ENCODE peak calls at places on chromosomes 7 and 10, in ten cellular contexts. One of them, this sample, is unnamed. For H3K4me1, the result is how much of the 10 kb centered on the place peaks cover.

GRCh38 chr10:90787906-90788491 is 69.8 kb downstream of the HTR7 start:
- DNase-seq in IMR-90: peak
- DNase-seq in H9: peak
- DNase-seq in colonic mucosa: peak
- DNase-seq in heart right ventricle: no peak
- DNase-seq in HepG2: peak
- DNase-seq in A549: peak
- DNase-seq in HCT116: peak
- DNase-seq in lower lobe of right lung: no peak
- DNase-seq in suprapubic skin: no peak
- DNase-seq in this sample: peak

GRCh38 chr7:37079420-37079819 is 355.1 kb upstream of the AOAH start:
- DNase-seq in IMR-90: no peak
- DNase-seq in H9: no peak
- DNase-seq in colonic mucosa: no peak
- DNase-seq in heart right ventricle: no peak
- DNase-seq in HepG2: no peak
- DNase-seq in A549: no peak
- DNase-seq in HCT116: no peak
- DNase-seq in lower lobe of right lung: no peak
- DNase-seq in suprapubic skin: no peak
- DNase-seq in this sample: no peak

GRCh38 chr7:97835296-97836138 is 36.7 kb downstream of the ASNS start:
- DNase-seq in IMR-90: peak
- DNase-seq in H9: peak
- DNase-seq in colonic mucosa: peak
- DNase-seq in heart right ventricle: peak
- DNase-seq in HepG2: peak
- DNase-seq in A549: peak
- DNase-seq in HCT116: peak
- DNase-seq in lower lobe of right lung: peak
- DNase-seq in suprapubic skin: no peak
- DNase-seq in this sample: no peak

GRCh38 chr7:30662431-30662939 is 19.8 kb downstream of the CRHR2 start:
- DNase-seq in IMR-90: no peak
- DNase-seq in H9: no peak
- DNase-seq in colonic mucosa: no peak
- DNase-seq in heart right ventricle: no peak
- DNase-seq in HepG2: no peak
- DNase-seq in A549: no peak
- DNase-seq in HCT116: no peak
- DNase-seq in lower lobe of right lung: no peak
- DNase-seq in suprapubic skin: no peak
- DNase-seq in this sample: no peak

GRCh38 chr7:139603282-139603681 is 79.8 kb downstream of the CLEC2L start:
- DNase-seq in IMR-90: no peak
- DNase-seq in H9: no peak
- DNase-seq in colonic mucosa: no peak
- DNase-seq in heart right ventricle: no peak
- DNase-seq in HepG2: no peak
- DNase-seq in A549: no peak
- DNase-seq in HCT116: no peak
- DNase-seq in lower lobe of right lung: no peak
- DNase-seq in suprapubic skin: no peak
- DNase-seq in this sample: no peak

GRCh38 chr7:56605146-56605545 is 488.9 kb upstream of the NUPR2 start:
- DNase-seq in IMR-90: no peak
- DNase-seq in H9: no peak
- DNase-seq in colonic mucosa: no peak
- DNase-seq in heart right ventricle: no peak
- DNase-seq in HepG2: no peak
- DNase-seq in A549: no peak
- DNase-seq in HCT116: no peak
- DNase-seq in lower lobe of right lung: no peak
- DNase-seq in suprapubic skin: no peak
- DNase-seq in this sample: no peak

GRCh38 chr10:4820804-4821401 is 5.1 kb upstream of the AKR1E2 start:
- DNase-seq in IMR-90: no peak
- DNase-seq in H9: no peak
- DNase-seq in colonic mucosa: no peak
- DNase-seq in heart right ventricle: no peak
- DNase-seq in HepG2: no peak
- DNase-seq in A549: no peak
- DNase-seq in HCT116: no peak
- DNase-seq in lower lobe of right lung: no peak
- DNase-seq in suprapubic skin: no peak
- DNase-seq in this sample: no peak

GRCh38 chr7:23062452-23062851 is 43.1 kb upstream of the KLHL7 start:
- DNase-seq in IMR-90: peak
- DNase-seq in H9: no peak
- DNase-seq in colonic mucosa: no peak
- DNase-seq in heart right ventricle: no peak
- DNase-seq in HepG2: no peak
- DNase-seq in A549: peak
- DNase-seq in HCT116: no peak
- DNase-seq in lower lobe of right lung: no peak
- DNase-seq in suprapubic skin: no peak
- DNase-seq in this sample: no peak

GRCh38 chr7:100721505-100721812 is 1.2 kb downstream of the EPO start:
- DNase-seq in IMR-90: no peak
- DNase-seq in H9: no peak
- DNase-seq in colonic mucosa: no peak
- DNase-seq in heart right ventricle: no peak
- DNase-seq in HepG2: no peak
- DNase-seq in A549: no peak
- DNase-seq in HCT116: no peak
- DNase-seq in lower lobe of right lung: no peak
- DNase-seq in suprapubic skin: no peak
- DNase-seq in this sample: no peak

GRCh38 chr10:64376169-64376568 is 855.0 kb downstream of the REEP3 start:
- DNase-seq in IMR-90: no peak
- DNase-seq in H9: peak
- DNase-seq in colonic mucosa: no peak
- DNase-seq in heart right ventricle: no peak
- DNase-seq in HepG2: no peak
- DNase-seq in A549: no peak
- DNase-seq in HCT116: no peak
- DNase-seq in lower lobe of right lung: no peak
- DNase-seq in suprapubic skin: no peak
- DNase-seq in this sample: no peak

GRCh38 chr10:125060851-125061556 is 99.4 kb downstream of the CTBP2 start:
- DNase-seq in IMR-90: peak
- DNase-seq in H9: peak
- DNase-seq in colonic mucosa: peak
- DNase-seq in heart right ventricle: peak
- DNase-seq in HepG2: peak
- DNase-seq in A549: peak
- DNase-seq in HCT116: peak
- DNase-seq in lower lobe of right lung: peak
- DNase-seq in suprapubic skin: peak
- DNase-seq in this sample: peak

GRCh38 chr7:149598721-149599308 is 101.2 kb upstream of the ZNF746 start:
- DNase-seq in IMR-90: peak
- DNase-seq in H9: peak
- DNase-seq in colonic mucosa: peak
- DNase-seq in heart right ventricle: no peak
- DNase-seq in HepG2: peak
- DNase-seq in A549: peak
- DNase-seq in HCT116: peak
- DNase-seq in lower lobe of right lung: no peak
- DNase-seq in suprapubic skin: no peak
- DNase-seq in this sample: no peak

GRCh38 chr7:96649981-96650380 is 59.7 kb downstream of the SEM1 start:
- DNase-seq in IMR-90: peak
- DNase-seq in H9: no peak
- DNase-seq in colonic mucosa: no peak
- DNase-seq in heart right ventricle: no peak
- DNase-seq in HepG2: no peak
- DNase-seq in A549: no peak
- DNase-seq in HCT116: no peak
- DNase-seq in lower lobe of right lung: no peak
- DNase-seq in suprapubic skin: no peak
- DNase-seq in this sample: no peak

GRCh38 chr10:131212763-131213325 is 98.7 kb downstream of the TCERG1L start:
- DNase-seq in IMR-90: no peak
- DNase-seq in H9: peak
- DNase-seq in colonic mucosa: no peak
- DNase-seq in heart right ventricle: no peak
- DNase-seq in HepG2: no peak
- DNase-seq in A549: no peak
- DNase-seq in HCT116: no peak
- DNase-seq in lower lobe of right lung: peak
- DNase-seq in suprapubic skin: peak
- DNase-seq in this sample: no peak

GRCh38 chr7:114527589-114527988 is 113.0 kb downstream of the FOXP2 start:
- DNase-seq in IMR-90: no peak
- DNase-seq in H9: no peak
- DNase-seq in colonic mucosa: no peak
- DNase-seq in heart right ventricle: no peak
- DNase-seq in HepG2: no peak
- DNase-seq in A549: no peak
- DNase-seq in HCT116: no peak
- DNase-seq in lower lobe of right lung: no peak
- DNase-seq in suprapubic skin: no peak
- DNase-seq in this sample: no peak

GRCh38 chr7:132392713-132393112 is 183.6 kb downstream of the PLXNA4 start:
- DNase-seq in IMR-90: no peak
- DNase-seq in H9: no peak
- DNase-seq in colonic mucosa: no peak
- DNase-seq in heart right ventricle: no peak
- DNase-seq in HepG2: no peak
- DNase-seq in A549: no peak
- DNase-seq in HCT116: no peak
- DNase-seq in lower lobe of right lung: no peak
- DNase-seq in suprapubic skin: no peak
- DNase-seq in this sample: no peak

GRCh38 chr10:43076876-43077420 is at the start of gene RET:
- DNase-seq in IMR-90: no peak
- DNase-seq in H9: peak
- DNase-seq in colonic mucosa: peak
- DNase-seq in heart right ventricle: peak
- DNase-seq in HepG2: no peak
- DNase-seq in A549: peak
- DNase-seq in HCT116: no peak
- DNase-seq in lower lobe of right lung: no peak
- DNase-seq in suprapubic skin: no peak
- DNase-seq in this sample: no peak

GRCh38 chr10:1624240-1624639 is 113.1 kb downstream of the ADARB2 start:
- DNase-seq in IMR-90: no peak
- DNase-seq in H9: no peak
- DNase-seq in colonic mucosa: no peak
- DNase-seq in heart right ventricle: no peak
- DNase-seq in HepG2: no peak
- DNase-seq in A549: no peak
- DNase-seq in HCT116: no peak
- DNase-seq in lower lobe of right lung: no peak
- DNase-seq in suprapubic skin: no peak
- DNase-seq in this sample: no peak
- TF ChIP-seq CTCF in IMR-90: no peak
- TF ChIP-seq CTCF in H9: no peak
- TF ChIP-seq CTCF in colonic mucosa: no peak
- TF ChIP-seq CTCF in heart right ventricle: no peak
- TF ChIP-seq CTCF in HepG2: no peak
- TF ChIP-seq CTCF in A549: no peak
- TF ChIP-seq CTCF in HCT116: no peak
- TF ChIP-seq CTCF in lower lobe of right lung: no peak
- TF ChIP-seq CTCF in suprapubic skin: no peak
- TF ChIP-seq CTCF in this sample: no peak

GRCh38 chr10:81108516-81109199 is 571.0 kb downstream of the SH2D4B start:
- DNase-seq in IMR-90: peak
- DNase-seq in H9: no peak
- DNase-seq in colonic mucosa: peak
- DNase-seq in heart right ventricle: no peak
- DNase-seq in HepG2: no peak
- DNase-seq in A549: peak
- DNase-seq in HCT116: no peak
- DNase-seq in lower lobe of right lung: no peak
- DNase-seq in suprapubic skin: no peak
- DNase-seq in this sample: no peak
- H3K27ac ChIP-seq in IMR-90: no peak
- H3K27ac ChIP-seq in H9: no peak
- H3K27ac ChIP-seq in colonic mucosa: no peak
- H3K27ac ChIP-seq in heart right ventricle: no peak
- H3K27ac ChIP-seq in HepG2: no peak
- H3K27ac ChIP-seq in A549: peak
- H3K27ac ChIP-seq in HCT116: no peak
- H3K27ac ChIP-seq in lower lobe of right lung: no peak
- H3K27ac ChIP-seq in suprapubic skin: no peak
- H3K27ac ChIP-seq in this sample: no peak

GRCh38 chr10:25039531-25039930 is 23.1 kb downstream of the THNSL1 start:
- DNase-seq in IMR-90: no peak
- DNase-seq in H9: no peak
- DNase-seq in colonic mucosa: no peak
- DNase-seq in heart right ventricle: no peak
- DNase-seq in HepG2: no peak
- DNase-seq in A549: no peak
- DNase-seq in HCT116: no peak
- DNase-seq in lower lobe of right lung: no peak
- DNase-seq in suprapubic skin: no peak
- DNase-seq in this sample: no peak

GRCh38 chr10:25038303-25038702 is 21.9 kb downstream of the THNSL1 start:
- DNase-seq in IMR-90: no peak
- DNase-seq in H9: no peak
- DNase-seq in colonic mucosa: no peak
- DNase-seq in heart right ventricle: no peak
- DNase-seq in HepG2: no peak
- DNase-seq in A549: no peak
- DNase-seq in HCT116: no peak
- DNase-seq in lower lobe of right lung: no peak
- DNase-seq in suprapubic skin: no peak
- DNase-seq in this sample: no peak

DNA sequence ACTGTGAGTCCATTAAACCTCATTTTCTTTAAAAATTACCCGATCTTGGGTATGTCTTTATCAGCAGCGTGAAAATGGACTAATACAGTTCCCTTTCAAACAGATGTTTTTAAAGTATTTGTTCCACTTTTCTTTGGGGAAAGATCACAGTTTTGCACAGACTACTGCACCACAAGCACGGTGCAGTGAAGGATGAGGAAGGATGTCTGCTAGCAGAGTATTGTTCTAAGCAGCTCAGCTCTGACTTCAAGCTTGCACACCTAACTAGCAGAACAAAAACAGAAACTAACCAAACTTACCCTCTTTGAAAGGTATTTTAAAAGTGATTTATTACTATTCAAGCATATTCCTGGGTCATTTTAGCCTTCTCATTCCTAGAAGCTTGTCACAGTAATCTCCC is 20.0 kb downstream of the THNSL1 start:
- DNase-seq in IMR-90: no peak
- DNase-seq in H9: no peak
- DNase-seq in colonic mucosa: no peak
- DNase-seq in heart right ventricle: no peak
- DNase-seq in HepG2: no peak
- DNase-seq in A549: no peak
- DNase-seq in HCT116: no peak
- DNase-seq in lower lobe of right lung: no peak
- DNase-seq in suprapubic skin: no peak
- DNase-seq in this sample: no peak
- H3K4me1 ChIP-seq in IMR-90: under half
- H3K4me1 ChIP-seq in H9: under half
- H3K4me1 ChIP-seq in colonic mucosa: under half
- H3K4me1 ChIP-seq in heart right ventricle: under half
- H3K4me1 ChIP-seq in HepG2: under half
- H3K4me1 ChIP-seq in A549: under half
- H3K4me1 ChIP-seq in HCT116: under half
- H3K4me1 ChIP-seq in lower lobe of right lung: under half
- H3K4me1 ChIP-seq in suprapubic skin: under half
- H3K4me1 ChIP-seq in this sample: under half

GRCh38 chr10:88117869-88118632 is 254.6 kb downstream of the PTEN start:
- DNase-seq in IMR-90: no peak
- DNase-seq in H9: peak
- DNase-seq in colonic mucosa: no peak
- DNase-seq in heart right ventricle: no peak
- DNase-seq in HepG2: no peak
- DNase-seq in A549: peak
- DNase-seq in HCT116: peak
- DNase-seq in lower lobe of right lung: no peak
- DNase-seq in suprapubic skin: no peak
- DNase-seq in this sample: no peak
- TF ChIP-seq CTCF in IMR-90: no peak
- TF ChIP-seq CTCF in H9: peak
- TF ChIP-seq CTCF in colonic mucosa: no peak
- TF ChIP-seq CTCF in heart right ventricle: no peak
- TF ChIP-seq CTCF in HepG2: no peak
- TF ChIP-seq CTCF in A549: no peak
- TF ChIP-seq CTCF in HCT116: peak
- TF ChIP-seq CTCF in lower lobe of right lung: peak
- TF ChIP-seq CTCF in suprapubic skin: no peak
- TF ChIP-seq CTCF in this sample: no peak